ENCODE peak calls at places on chromosomes 7 and 10, in five cellular contexts. N is uterus, F is transverse colon, S is stomach, V is H1. A is an unnamed sample.

GRCh38 chr10:119448579-119449209 is 93.8 kb downstream of the RGS10 start:
- DNase-seq in N (no peak), F (no peak), S (no peak), V (no peak), A (no peak)

GRCh38 chr10:63722537-63722936 is 201.3 kb downstream of the REEP3 start:
- DNase-seq in S (no peak), N (peak), F (no peak), V (no peak), A (no peak)

GRCh38 chr10:7937315-7937945 is 117.1 kb upstream of the GATA3 start:
- DNase-seq in V (no peak), N (no peak), S (no peak), F (no peak), A (no peak)

GRCh38 chr7:38189256-38189938 is 11.4 kb downstream of the STARD3NL start:
- DNase-seq in F (no peak), V (no peak), S (no peak), N (no peak), A (no peak)

GRCh38 chr7:33196194-33196593 is 66.8 kb downstream of the BBS9 start:
- DNase-seq in S (no peak), V (no peak), N (no peak), F (no peak), A (no peak)

GRCh38 chr10:77245953-77246352 is 391.7 kb downstream of the KCNMA1 start:
- DNase-seq in F (no peak), N (peak), V (no peak), S (no peak), A (no peak)

GRCh38 chr7:81846398-81846797 is 76.6 kb upstream of the HGF start:
- DNase-seq in V (no peak), S (no peak), N (no peak), F (no peak), A (peak)

GRCh38 chr7:44634839-44635591 is 28.6 kb downstream of the OGDH start:
- DNase-seq in S (peak), N (no peak), F (peak), V (no peak), A (peak)

GRCh38 chr7:146864644-146865043 is 748.0 kb downstream of the CNTNAP2 start:
- DNase-seq in V (no peak), F (no peak), S (no peak), N (no peak), A (no peak)

GRCh38 chr7:17304926-17305325 is 6.5 kb downstream of the AHR start:
- DNase-seq in V (no peak), N (no peak), F (no peak), S (no peak), A (no peak)

GRCh38 chr10:121900443-121901174 is 27.2 kb downstream of the ATE1 start:
- DNase-seq in V (no peak), F (no peak), S (no peak), N (peak), A (no peak)

GRCh38 chr10:59907918-59908807 is 1.8 kb upstream of the CCDC6 start:
- DNase-seq in V (peak), N (peak), S (peak), F (peak), A (peak)

GRCh38 chr10:90855126-90855525 is 2.7 kb downstream of the HTR7 start:
- DNase-seq in N (no peak), V (no peak), S (no peak), F (no peak), A (no peak)

GRCh38 chr10:11724938-11725776 is 17.0 kb upstream of the ECHDC3 start:
- DNase-seq in F (no peak), V (no peak), N (no peak), S (no peak), A (no peak)

GRCh38 chr7:68688416-68689086 is 909.7 kb upstream of the AUTS2 start:
- DNase-seq in V (no peak), N (no peak), F (no peak), S (no peak), A (no peak)
- H3K27ac ChIP-seq in V (no peak), N (no peak), F (no peak), S (no peak), A (no peak)

DNA sequence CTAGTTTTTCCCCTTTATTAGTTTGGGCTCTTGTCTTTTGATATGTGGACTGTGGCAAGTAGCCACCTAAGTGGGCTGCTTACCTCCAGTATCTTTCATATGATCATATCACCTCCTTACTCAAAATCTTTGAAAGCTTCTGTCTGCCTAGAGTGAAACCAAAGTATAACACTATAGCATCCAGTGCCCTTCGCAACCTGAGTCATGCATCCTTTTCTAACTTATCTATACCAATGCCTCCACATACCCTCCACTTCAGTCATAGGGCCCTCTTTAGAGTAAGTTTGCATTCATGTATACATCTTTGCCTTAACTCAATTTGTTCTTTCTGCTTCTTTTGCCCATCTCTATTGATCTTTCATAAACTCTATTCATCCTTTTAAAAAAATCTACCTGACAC is 15.7 kb upstream of the MACC1 start:
- DNase-seq in V (no peak), N (no peak), F (no peak), S (no peak), A (no peak)
- TF ChIP-seq POLR2A in V (no peak), N (no peak), F (no peak), S (no peak), A (no peak)

GRCh38 chr10:116625845-116626244 is 5.1 kb downstream of the PNLIPRP2 start:
- DNase-seq in F (no peak), S (no peak), V (no peak), N (no peak), A (no peak)

GRCh38 chr10:116615199-116615776 is 5.5 kb upstream of the PNLIPRP2 start:
- DNase-seq in N (no peak), V (no peak), S (no peak), F (no peak), A (no peak)

GRCh38 chr10:116621476-116621875 is 723 bp downstream of the PNLIPRP2 start:
- DNase-seq in S (no peak), N (no peak), V (no peak), F (no peak), A (no peak)

GRCh38 chr10:116621934-116622655 is 1.3 kb downstream of the PNLIPRP2 start:
- DNase-seq in N (no peak), V (no peak), F (no peak), S (no peak), A (no peak)

GRCh38 chr10:116620423-116621400 is at the start of gene PNLIPRP2:
- DNase-seq in F (peak), V (no peak), S (peak), N (no peak), A (no peak)
- H3K27ac ChIP-seq in F (peak), V (no peak), S (peak), N (no peak), A (no peak)

DNA sequence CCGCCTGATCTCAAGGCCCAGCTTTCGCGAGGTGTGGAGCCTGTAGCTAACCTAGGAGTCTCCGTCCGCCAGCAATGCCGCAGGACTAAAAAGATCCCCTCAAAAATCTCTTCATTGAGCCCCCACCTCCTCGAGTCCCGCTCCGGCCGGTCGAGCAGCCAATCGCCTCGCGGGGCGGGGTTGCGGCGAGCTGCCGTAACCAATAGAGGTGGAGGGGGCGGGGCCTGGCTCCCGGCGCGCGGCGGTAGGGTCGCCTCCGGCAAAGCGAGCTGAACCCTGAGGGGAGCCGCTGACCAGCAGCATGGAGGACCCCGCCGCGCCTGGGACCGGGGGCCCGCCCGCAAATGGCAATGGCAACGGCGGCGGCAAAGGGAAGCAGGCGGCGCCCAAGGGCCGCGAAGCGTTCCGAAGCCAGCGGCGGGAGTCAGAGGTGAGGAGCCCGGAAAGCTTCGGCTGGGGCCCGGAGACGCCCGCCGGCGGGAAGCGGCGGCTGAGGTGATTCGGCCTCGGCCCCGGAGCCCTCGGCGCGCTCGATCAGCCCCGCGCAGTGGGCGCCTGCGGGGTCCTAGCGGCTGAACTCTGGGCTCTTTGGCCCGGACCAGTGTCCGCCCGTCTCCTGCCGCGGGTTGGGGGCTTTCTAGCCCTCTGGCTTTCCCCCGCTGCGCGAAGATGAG is at the start of gene STRIP2:
- DNase-seq in S (peak), V (peak), N (peak), F (peak), A (peak)
- TF ChIP-seq POLR2A in S (no peak), V (peak), N (peak), F (no peak), A (peak)

DNA sequence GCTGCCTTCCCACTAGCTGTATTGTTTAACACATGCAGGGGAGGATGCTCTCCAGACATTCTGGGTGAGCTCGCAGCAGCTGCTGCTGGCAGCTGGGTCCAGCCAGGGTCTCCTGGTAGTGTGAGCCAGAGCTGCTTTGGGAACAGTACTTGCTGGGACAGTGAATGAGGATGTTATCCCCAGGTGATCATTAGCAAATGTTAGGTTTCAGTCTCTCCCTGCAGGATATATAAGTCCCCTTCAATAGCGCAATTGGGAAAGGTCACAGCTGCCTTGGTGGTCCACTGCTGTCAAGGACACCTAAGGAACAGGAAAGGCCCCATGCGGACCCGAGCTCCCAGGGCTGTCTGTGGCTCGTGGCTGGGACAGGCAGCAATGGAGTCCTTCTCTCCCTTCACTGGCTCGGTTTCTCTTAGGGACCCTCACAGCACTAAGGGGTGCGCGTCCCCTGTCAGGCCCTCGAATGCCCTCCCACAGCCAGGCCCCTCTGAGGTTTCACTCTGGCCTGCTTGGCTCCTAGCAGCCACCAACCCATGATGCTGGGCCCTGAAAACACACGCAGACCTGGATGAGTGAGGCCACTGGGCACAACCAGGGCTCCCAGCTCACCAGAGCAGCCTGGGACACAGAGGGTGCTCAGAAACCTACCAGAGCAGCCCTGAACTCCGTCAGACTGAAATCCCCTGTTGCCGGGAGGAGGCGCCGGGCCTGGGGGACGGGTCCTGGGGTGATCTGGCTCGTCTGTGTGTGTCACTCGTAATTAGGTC is 173.0 kb upstream of the LANCL2 start:
- DNase-seq in N (no peak), V (no peak), F (no peak), S (no peak), A (no peak)
- H3K27ac ChIP-seq in N (no peak), V (no peak), F (no peak), S (peak), A (peak)